ENCODE peak calls at places on chromosomes 4 and X, in eight cellular contexts. A is adrenal gland; M is right cardiac atrium; H is spleen; C is PC-3; W is fibroblast of lung; N is CD4-positive, alpha-beta memory T cell; X is tibial nerve. P is an unnamed sample. For H3K27me3, the result is how much of the 10 kb centered on the place peaks cover.

GRCh38 chr4:150217192-150217591 is 138.9 kb downstream of the DCLK2 start:
- DNase-seq in A (no peak), M (no peak), H (no peak), C (peak), W (peak), N (no peak), X (no peak), P (no peak)

GRCh38 chr4:103008875-103009729 is 10.4 kb downstream of the SLC9B1 start:
- DNase-seq in A (peak), M (peak), H (no peak), C (peak), W (peak), N (peak), X (peak), P (no peak)

GRCh38 chr4:8739820-8740665 is 131.6 kb downstream of the HMX1 start:
- DNase-seq in A (no peak), M (no peak), H (peak), C (no peak), W (no peak), N (no peak), X (no peak), P (peak)

GRCh38 chr4:183353557-183353956 is 31.3 kb upstream of the CLDN24 start:
- DNase-seq in A (no peak), M (no peak), H (no peak), C (no peak), W (no peak), N (no peak), X (no peak), P (no peak)

GRCh38 chr4:8167291-8167690 is 8.7 kb upstream of the ABLIM2 start:
- DNase-seq in A (peak), M (no peak), H (no peak), C (no peak), W (no peak), N (no peak), X (no peak), P (no peak)

GRCh38 chrX:49291615-49292337 is 11.7 kb upstream of the GAGE10 start:
- DNase-seq in A (peak), M (peak), H (peak), C (peak), W (peak), N (peak), X (peak), P (peak)

GRCh38 chr4:156673483-156673882 is 298.1 kb downstream of the PDGFC start:
- DNase-seq in A (peak), M (no peak), H (no peak), C (peak), W (peak), N (no peak), X (no peak), P (no peak)

GRCh38 chr4:183300070-183300469 is 20.0 kb downstream of the CLDN22 start:
- DNase-seq in A (no peak), M (no peak), H (no peak), C (no peak), W (peak), N (no peak), X (no peak), P (no peak)

GRCh38 chr4:47838445-47838844 is 578 bp upstream of the CORIN start:
- DNase-seq in A (no peak), M (no peak), H (no peak), C (peak), W (no peak), N (no peak), X (no peak), P (no peak)

GRCh38 chr4:30721353-30722091 is 1.4 kb downstream of the PCDH7 start:
- DNase-seq in A (no peak), M (peak), H (no peak), C (peak), W (peak), N (no peak), X (no peak), P (peak)

GRCh38 chr4:12993923-12994322 is 490.2 kb downstream of the RAB28 start:
- DNase-seq in A (no peak), M (no peak), H (no peak), C (no peak), W (no peak), N (no peak), X (no peak), P (no peak)

GRCh38 chr4:73311428-73311827 is 52.8 kb upstream of the ANKRD17 start:
- DNase-seq in A (no peak), M (no peak), H (no peak), C (peak), W (peak), N (no peak), X (no peak), P (no peak)

GRCh38 chr4:150039790-150040189 is 38.5 kb upstream of the DCLK2 start:
- DNase-seq in A (no peak), M (no peak), H (no peak), C (no peak), W (no peak), N (no peak), X (no peak), P (no peak)

GRCh38 chr4:154999950-155000578 is 208.4 kb upstream of the NPY2R start:
- DNase-seq in A (no peak), M (no peak), H (no peak), C (no peak), W (peak), N (no peak), X (no peak), P (no peak)

GRCh38 chr4:52588771-52589591 is 70.1 kb downstream of the USP46 start:
- DNase-seq in A (no peak), M (no peak), H (no peak), C (no peak), W (peak), N (peak), X (no peak), P (no peak)

GRCh38 chr4:128347930-128348660 is 60.5 kb upstream of the PGRMC2 start:
- DNase-seq in A (no peak), M (no peak), H (no peak), C (peak), W (peak), N (no peak), X (no peak), P (no peak)

GRCh38 chrX:150649096-150649870 is 43.9 kb upstream of the MTMR1 start:
- DNase-seq in A (peak), M (peak), H (no peak), C (peak), W (peak), N (no peak), X (peak), P (no peak)

GRCh38 chr4:173272314-173272713 is 61.8 kb downstream of the HMGB2 start:
- DNase-seq in A (no peak), M (no peak), H (no peak), C (no peak), W (no peak), N (no peak), X (no peak), P (no peak)

GRCh38 chr4:160510925-160511324 is 1408.0 kb downstream of the RAPGEF2 start:
- DNase-seq in A (no peak), M (no peak), H (no peak), C (peak), W (no peak), N (no peak), X (no peak), P (no peak)

GRCh38 chr4:123106741-123107140 is 184.3 kb upstream of the NUDT6 start:
- DNase-seq in A (no peak), M (no peak), H (peak), C (no peak), W (no peak), N (no peak), X (no peak), P (no peak)

GRCh38 chr4:119683518-119683917 is 54.9 kb upstream of the PDE5A start:
- DNase-seq in A (no peak), M (no peak), H (no peak), C (peak), W (peak), N (no peak), X (no peak), P (no peak)

GRCh38 chr4:48970471-48970921 is 15.6 kb upstream of the CWH43 start:
- DNase-seq in A (no peak), M (no peak), H (no peak), C (peak), W (peak), N (no peak), X (no peak), P (no peak)

GRCh38 chrX:148865237-148865636 is 364.8 kb downstream of the AFF2 start:
- DNase-seq in A (no peak), M (no peak), H (no peak), C (no peak), W (no peak), N (no peak), X (no peak), P (no peak)

GRCh38 chr4:21195682-21196081 is 495.4 kb downstream of the PACRGL start:
- DNase-seq in A (no peak), M (no peak), H (no peak), C (no peak), W (no peak), N (no peak), X (no peak), P (no peak)

GRCh38 chr4:72319596-72319995 is 249.4 kb downstream of the ADAMTS3 start:
- DNase-seq in A (no peak), M (no peak), H (no peak), C (peak), W (no peak), N (no peak), X (no peak), P (no peak)

GRCh38 chr4:117699595-117699994 is 334.7 kb upstream of the NDST3 start:
- DNase-seq in A (no peak), M (no peak), H (no peak), C (no peak), W (no peak), N (no peak), X (no peak), P (no peak)

GRCh38 chr4:174870311-174870710 is 41.3 kb upstream of the GLRA3 start:
- DNase-seq in A (no peak), M (no peak), H (no peak), C (no peak), W (no peak), N (no peak), X (no peak), P (no peak)

GRCh38 chrX:50996930-50997329 is 86.4 kb downstream of the BMP15 start:
- DNase-seq in A (no peak), M (no peak), H (no peak), C (no peak), W (no peak), N (no peak), X (no peak), P (no peak)

GRCh38 chrX:42290608-42291007 is 367.3 kb upstream of the CASK start:
- DNase-seq in A (no peak), M (no peak), H (no peak), C (peak), W (peak), N (no peak), X (no peak), P (no peak)

GRCh38 chrX:111259559-111259958 is 10.7 kb downstream of the CAPN6 start:
- DNase-seq in A (no peak), M (no peak), H (no peak), C (no peak), W (no peak), N (no peak), X (no peak), P (no peak)

GRCh38 chr4:53505947-53506346 is 85.3 kb downstream of the LNX1 start:
- DNase-seq in A (no peak), M (no peak), H (no peak), C (peak), W (peak), N (no peak), X (no peak), P (no peak)

GRCh38 chr4:9894604-9895361 is 113.3 kb downstream of the DRD5 start:
- DNase-seq in A (no peak), M (no peak), H (no peak), C (no peak), W (no peak), N (no peak), X (no peak), P (no peak)

DNA sequence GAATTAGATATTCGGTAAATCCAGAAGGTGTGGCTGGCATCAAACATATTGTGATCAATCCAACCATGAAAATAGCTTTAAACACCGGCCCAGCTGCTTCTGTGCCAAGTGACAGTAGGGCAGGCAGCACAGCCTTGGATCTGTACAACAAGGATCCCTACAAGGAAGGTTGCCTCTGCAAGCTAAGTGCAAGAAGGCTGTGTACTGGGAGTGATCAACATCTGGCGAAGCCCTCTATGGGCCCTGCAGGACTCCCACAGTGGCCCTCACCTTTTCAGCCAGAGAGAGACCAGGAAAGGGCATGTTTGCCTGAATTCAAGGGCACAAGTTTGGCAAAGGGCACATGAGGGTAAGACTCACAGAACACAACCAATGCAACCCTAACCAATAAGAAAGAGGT is 9.6 kb downstream of the IRS4 start:
- DNase-seq in A (no peak), M (no peak), H (no peak), C (no peak), W (no peak), N (no peak), X (no peak), P (no peak)
- H3K27me3 ChIP-seq in A (half or more), M (under half), H (under half), C (half or more), W (under half), N (under half), X (half or more), P (under half)

GRCh38 chrX:154327026-154327820 is 31.6 kb downstream of the TKTL1 start:
- DNase-seq in A (peak), M (no peak), H (no peak), C (no peak), W (no peak), N (peak), X (no peak), P (no peak)
- H3K27ac ChIP-seq in A (no peak), M (peak), H (peak), C (no peak), W (no peak), N (peak), X (no peak), P (no peak)

GRCh38 chr4:1715002-1715761 is 3.1 kb upstream of the SLBP start:
- DNase-seq in A (no peak), M (no peak), H (peak), C (no peak), W (no peak), N (no peak), X (no peak), P (peak)
- H3K4me3 ChIP-seq in A (no peak), M (no peak), H (no peak), C (peak), W (no peak), N (no peak), X (no peak), P (no peak)

GRCh38 chr4:104906274-104906673 is 240.4 kb upstream of the TET2 start:
- DNase-seq in A (no peak), M (peak), H (no peak), C (no peak), W (peak), N (no peak), X (no peak), P (no peak)

GRCh38 chr4:104907074-104907649 is 239.5 kb upstream of the TET2 start:
- DNase-seq in A (no peak), M (peak), H (no peak), C (no peak), W (no peak), N (no peak), X (no peak), P (no peak)

GRCh38 chr4:104909376-104909775 is 237.3 kb upstream of the TET2 start:
- DNase-seq in A (no peak), M (no peak), H (no peak), C (no peak), W (no peak), N (no peak), X (no peak), P (no peak)

GRCh38 chr4:104907991-104908390 is 238.7 kb upstream of the TET2 start:
- DNase-seq in A (no peak), M (no peak), H (no peak), C (no peak), W (no peak), N (no peak), X (no peak), P (no peak)

DNA sequence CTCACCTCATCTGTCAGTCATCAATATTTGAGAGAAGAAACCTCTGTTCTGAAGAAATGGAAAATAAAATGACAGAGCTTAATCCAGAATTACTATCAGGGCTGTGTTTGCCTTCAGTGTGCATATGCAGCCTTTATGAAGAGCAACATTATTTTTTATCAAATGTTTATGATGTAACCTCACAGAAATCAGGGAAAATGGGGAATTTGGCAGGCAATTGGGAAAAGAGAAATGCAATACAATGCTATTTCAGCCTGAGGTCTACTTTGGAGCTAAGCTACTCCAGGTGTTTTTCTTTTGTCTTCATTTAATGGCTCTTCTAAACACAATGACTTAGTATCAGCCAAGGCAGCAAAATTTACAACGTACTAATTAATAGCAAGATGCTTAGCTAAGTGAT is 241.1 kb upstream of the TET2 start:
- DNase-seq in A (no peak), M (no peak), H (no peak), C (no peak), W (peak), N (no peak), X (no peak), P (no peak)
- H3K27me3 ChIP-seq in A (under half), M (under half), H (under half), C (under half), W (under half), N (under half), X (under half), P (under half)

GRCh38 chr4:79552311-79552710 is 144.3 kb upstream of the GK2 start:
- DNase-seq in A (no peak), M (no peak), H (no peak), C (no peak), W (no peak), N (no peak), X (no peak), P (no peak)
- H3K27ac ChIP-seq in A (no peak), M (no peak), H (no peak), C (no peak), W (no peak), N (no peak), X (no peak), P (no peak)

GRCh38 chr4:82988323-82988832 is 22.2 kb downstream of the LIN54 start:
- DNase-seq in A (no peak), M (no peak), H (no peak), C (peak), W (peak), N (no peak), X (no peak), P (no peak)
- H3K4me3 ChIP-seq in A (no peak), M (no peak), H (no peak), C (no peak), W (no peak), N (no peak), X (no peak), P (no peak)

P was measured in upper lobe of right lung.